ENCODE peak calls at places on chromosomes 7 and 10, in five cellular contexts. G is AG09309, H is testis, Q is hepatocyte, I is lower lobe of right lung. E is an unnamed sample.
A peak's percentile ranks its signal among the peaks of the same experiment; 100 is the strongest.

GRCh38 chr10:99765672-99766071 is 16.8 kb upstream of the ABCC2 start:
- DNase-seq in G (no peak), H (no peak), Q (no peak), I (no peak), E (no peak)

GRCh38 chr10:97687785-97688781 is 1.0 kb upstream of the AVPI1 start:
- DNase-seq in G (peak; percentile 89), H (peak; percentile 52), Q (no peak), I (no peak), E (peak; percentile 71)

GRCh38 chr10:88254091-88254490 is 329.0 kb downstream of the RNLS start:
- DNase-seq in H (no peak), I (no peak), G (peak; percentile 57), Q (peak; percentile 33), E (peak; percentile 76)

GRCh38 chr7:107610353-107610752 is 30.3 kb downstream of the BCAP29 start:
- DNase-seq in G (no peak), H (no peak), Q (no peak), I (no peak), E (no peak)

GRCh38 chr10:55024718-55025117 is 223.7 kb upstream of the PCDH15 start:
- DNase-seq in Q (peak; percentile 8), I (no peak), H (no peak), G (no peak), E (no peak)

GRCh38 chr7:28315565-28316420 is 96.5 kb upstream of the CREB5 start:
- DNase-seq in H (no peak), I (no peak), G (no peak), Q (no peak), E (peak; percentile 35)

GRCh38 chr7:91396-92158 is 100.8 kb upstream of the FAM20C start:
- DNase-seq in H (no peak), I (no peak), Q (no peak), G (no peak), E (no peak)

GRCh38 chr10:124157286-124157685 is 63.9 kb upstream of the CHST15 start:
- DNase-seq in I (no peak), G (no peak), Q (no peak), H (no peak), E (no peak)

DNA sequence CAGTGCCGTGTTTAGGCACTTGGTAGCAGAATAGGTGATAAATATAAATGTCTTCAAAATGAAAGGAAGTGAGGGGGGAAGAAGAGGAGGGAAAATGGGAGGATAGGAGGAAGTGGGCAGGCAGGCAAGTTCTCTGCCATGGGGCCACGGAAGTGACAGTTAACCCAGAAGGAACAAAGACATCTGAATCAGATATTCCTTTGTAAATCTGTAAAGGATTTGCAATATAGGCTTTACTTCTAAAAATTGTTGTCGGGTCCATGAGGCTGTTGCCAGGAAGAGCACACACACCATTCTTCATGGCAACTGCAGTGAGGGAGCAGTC is 23.7 kb upstream of the RASSF4 start:
- DNase-seq in H (no peak), Q (no peak), G (no peak), I (no peak), E (no peak)
- H3K4me3 ChIP-seq in H (no peak overlapping the region), Q (no peak overlapping the region), G (no peak overlapping the region), I (no peak overlapping the region), E (no peak overlapping the region)

GRCh38 chr10:122558452-122558851 is 2.1 kb upstream of the DMBT1 start:
- DNase-seq in I (no peak), H (no peak), G (no peak), Q (no peak), E (no peak)
- H3K4me3 ChIP-seq in I (no peak overlapping the region), H (no peak overlapping the region), G (no peak overlapping the region), Q (no peak overlapping the region), E (no peak overlapping the region)

GRCh38 chr7:27193335-27194001 is 6.4 kb downstream of the HOXA13 start:
- DNase-seq in I (no peak), G (no peak), H (peak; percentile 9), Q (no peak), E (no peak)
- H3K4me3 ChIP-seq in I (peak overlapping the region; percentile 46), G (peak overlapping the region; percentile 65), H (no peak overlapping the region), Q (peak overlapping the region; percentile 34), E (peak overlapping the region; percentile 23)

GRCh38 chr7:122885583-122886356 is 490 bp downstream of the CADPS2 start:
- DNase-seq in Q (peak; percentile 60), I (peak; percentile 45), H (peak; percentile 51), G (no peak), E (no peak)

GRCh38 chr7:122881324-122881723 is 4.9 kb downstream of the CADPS2 start:
- DNase-seq in I (no peak), H (no peak), G (no peak), Q (no peak), E (no peak)

GRCh38 chr7:122886357-122887081 is at the start of gene CADPS2:
- DNase-seq in G (peak; percentile 16), H (peak; percentile 87), Q (peak; percentile 94), I (peak; percentile 92), E (peak; percentile 19)

GRCh38 chr7:122884186-122884585 is 2.1 kb downstream of the CADPS2 start:
- DNase-seq in H (no peak), Q (no peak), G (no peak), I (no peak), E (no peak)

GRCh38 chr7:122883049-122883670 is 3.1 kb downstream of the CADPS2 start:
- DNase-seq in H (no peak), G (no peak), Q (no peak), I (no peak), E (no peak)
- H3K4me3 ChIP-seq in H (no peak overlapping the region), G (no peak overlapping the region), Q (no peak overlapping the region), I (peak overlapping the region; percentile 84), E (no peak overlapping the region)

DNA sequence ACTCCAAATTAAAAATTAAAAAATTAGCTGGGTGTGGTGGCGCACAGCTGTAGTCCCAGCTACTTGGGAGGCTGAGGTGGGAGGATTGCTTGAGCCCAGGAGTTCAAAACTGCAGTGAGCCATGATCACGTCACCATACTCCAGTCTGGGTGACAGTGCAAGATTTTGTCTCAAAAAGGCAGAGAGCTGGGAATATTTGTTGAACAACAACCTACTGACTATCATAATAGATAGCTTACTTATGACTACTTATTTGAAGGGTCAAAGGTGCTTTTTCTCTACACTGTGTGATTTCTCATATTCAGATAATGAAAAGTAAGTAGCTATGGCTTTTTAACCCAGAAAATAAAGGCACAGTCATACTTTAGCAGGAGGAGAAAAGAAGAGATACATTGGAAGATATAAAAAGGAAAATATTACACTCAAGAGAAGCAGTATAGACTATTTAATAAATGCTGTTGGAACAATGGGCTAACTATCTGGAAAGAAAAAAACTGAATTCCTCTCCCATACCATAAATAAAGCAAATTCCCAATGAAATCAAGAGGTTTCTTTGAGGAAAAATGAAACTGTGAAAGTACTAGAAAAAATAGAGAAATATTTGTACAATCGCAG is 6.7 kb downstream of the GSDME start:
- DNase-seq in G (no peak), I (no peak), Q (no peak), H (no peak), E (no peak)
- H3K4me3 ChIP-seq in G (no peak overlapping the region), I (no peak overlapping the region), Q (no peak overlapping the region), H (no peak overlapping the region), E (no peak overlapping the region)

GRCh38 chr7:50307368-50308012 is 3.0 kb downstream of the IKZF1 start:
- DNase-seq in H (no peak), I (no peak), G (no peak), Q (no peak), E (no peak)
- H3K4me3 ChIP-seq in H (no peak overlapping the region), I (peak overlapping the region; percentile 60), G (no peak overlapping the region), Q (no peak overlapping the region), E (no peak overlapping the region)

GRCh38 chr7:7330997-7331396 is 148.7 kb downstream of the C1GALT1 start:
- DNase-seq in Q (no peak), I (no peak), H (no peak), G (no peak), E (no peak)

GRCh38 chr7:7324698-7325097 is 142.4 kb downstream of the C1GALT1 start:
- DNase-seq in I (no peak), G (no peak), H (no peak), Q (no peak), E (no peak)

GRCh38 chr7:7323921-7324320 is 141.6 kb downstream of the C1GALT1 start:
- DNase-seq in G (no peak), H (no peak), Q (no peak), I (no peak), E (no peak)

GRCh38 chr7:7329321-7329720 is 147.0 kb downstream of the C1GALT1 start:
- DNase-seq in I (no peak), H (no peak), G (no peak), Q (no peak), E (no peak)

GRCh38 chr7:7327423-7327822 is 145.1 kb downstream of the C1GALT1 start:
- DNase-seq in G (no peak), H (no peak), I (no peak), Q (no peak), E (no peak)
- H3K4me3 ChIP-seq in G (no peak overlapping the region), H (no peak overlapping the region), I (no peak overlapping the region), Q (no peak overlapping the region), E (no peak overlapping the region)

DNA sequence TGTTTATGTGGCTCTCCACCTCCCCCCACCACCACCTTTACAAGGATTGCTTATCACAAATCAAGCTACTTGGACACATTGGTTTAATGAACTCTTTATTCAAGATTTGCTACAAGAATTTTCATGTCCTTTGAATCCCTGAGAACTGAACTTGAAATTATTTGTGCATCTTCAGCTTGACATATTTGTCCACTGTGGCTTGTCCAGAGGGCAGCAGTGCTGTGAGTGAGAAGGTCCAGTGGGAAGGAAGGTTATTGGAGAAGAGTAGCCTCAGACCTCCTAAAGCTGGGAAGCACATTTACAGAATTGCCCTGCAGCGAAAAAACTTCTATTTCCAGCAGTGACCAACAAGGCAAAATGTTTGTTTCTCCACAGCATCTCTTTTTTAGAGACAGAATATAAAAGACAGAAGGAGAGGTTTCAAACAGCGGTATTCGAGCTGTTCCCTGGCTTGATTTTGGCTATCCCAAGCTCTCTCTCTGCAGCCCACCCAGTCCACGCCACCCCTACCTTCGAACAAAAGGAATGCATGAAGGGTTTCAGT is 2.2 kb upstream of the HOXA11 start:
- DNase-seq in Q (no peak), G (no peak), H (no peak), I (no peak), E (no peak)
- H3K4me3 ChIP-seq in Q (peak overlapping the region; percentile 38), G (peak overlapping the region; percentile 70), H (no peak overlapping the region), I (no peak overlapping the region), E (peak overlapping the region; percentile 36)

GRCh38 chr10:62036186-62037081 is 134.9 kb downstream of the ARID5B start:
- DNase-seq in Q (no peak), G (no peak), I (no peak), H (no peak), E (no peak)
- H3K4me3 ChIP-seq in Q (no peak overlapping the region), G (no peak overlapping the region), I (no peak overlapping the region), H (no peak overlapping the region), E (no peak overlapping the region)

GRCh38 chr7:100024020-100024619 is 8.7 kb downstream of the ZKSCAN1 start:
- DNase-seq in G (no peak), I (no peak), Q (no peak), H (no peak), E (no peak)
- H3K4me3 ChIP-seq in G (no peak overlapping the region), I (no peak overlapping the region), Q (no peak overlapping the region), H (no peak overlapping the region), E (no peak overlapping the region)